ENCODE peak calls at places on chromosomes 7 and 10, in four cellular contexts. H is A549, I is HFF-Myc, U is thoracic aorta. L is an unnamed sample.

GRCh38 chr10:122348512-122348911 is 26.0 kb upstream of the PLEKHA1 start:
- DNase-seq in U (no peak), I (no peak), H (no peak), L (no peak)

GRCh38 chr10:5531558-5532230 is 6.9 kb downstream of the CALML3 start:
- DNase-seq in I (no peak), U (no peak), H (no peak), L (no peak)

GRCh38 chr10:43078986-43079273 is 2.1 kb downstream of the RET start:
- DNase-seq in U (no peak), I (no peak), H (peak; percentile 41), L (no peak)

GRCh38 chr10:70410608-70411007 is 6.7 kb downstream of the EIF4EBP2 start:
- DNase-seq in I (no peak), H (no peak), U (no peak), L (no peak)

GRCh38 chr10:97503413-97503812 is 4.7 kb downstream of the UBTD1 start:
- DNase-seq in H (no peak), U (no peak), I (no peak), L (no peak)

GRCh38 chr10:123620621-123621020 is 45.5 kb upstream of the GPR26 start:
- DNase-seq in U (no peak), H (no peak), I (no peak), L (no peak)

GRCh38 chr10:52248697-52249306 is 65.3 kb upstream of the DKK1 start:
- DNase-seq in U (no peak), H (no peak), I (no peak), L (no peak)

GRCh38 chr10:125021686-125022374 is 79.9 kb downstream of the ZRANB1 start:
- DNase-seq in U (no peak), H (no peak), I (no peak), L (no peak)

GRCh38 chr7:100791881-100792666 is 35.2 kb downstream of the EPHB4 start:
- DNase-seq in U (no peak), I (no peak), H (no peak), L (no peak)

GRCh38 chr10:128087884-128088695 is 38.1 kb downstream of the MKI67 start:
- DNase-seq in U (no peak), H (peak; percentile 24), I (no peak), L (no peak)

GRCh38 chr7:71752171-71752935 is 620.4 kb downstream of the GALNT17 start:
- DNase-seq in I (no peak), U (no peak), H (peak; percentile 12), L (no peak)

GRCh38 chr7:88485811-88486210 is 179.1 kb upstream of the STEAP4 start:
- DNase-seq in I (no peak), H (no peak), U (no peak), L (no peak)

GRCh38 chr7:155897758-155898386 is 85.6 kb upstream of the SHH start:
- DNase-seq in H (no peak), I (no peak), U (no peak), L (no peak)

GRCh38 chr7:2821161-2821841 is 22.8 kb downstream of the GNA12 start:
- DNase-seq in I (peak; percentile 59), H (peak; percentile 56), U (no peak), L (peak; percentile 62)

GRCh38 chr10:21499580-21499909 is 25.9 kb downstream of the SKIDA1 start:
- DNase-seq in U (no peak), H (no peak), I (no peak), L (no peak)

GRCh38 chr7:146090023-146090645 is 26.5 kb upstream of the CNTNAP2 start:
- DNase-seq in U (no peak), H (peak; percentile 48), I (no peak), L (no peak)

GRCh38 chr10:27709304-27709703 is 36.3 kb downstream of the MKX start:
- DNase-seq in I (no peak), H (no peak), U (no peak), L (no peak)

GRCh38 chr7:54967384-54967783 is 51.4 kb upstream of the EGFR start:
- DNase-seq in U (no peak), H (peak; percentile 86), I (no peak), L (no peak)

GRCh38 chr10:122188706-122189105 is 82.4 kb upstream of the BTBD16 start:
- DNase-seq in H (no peak), I (no peak), U (no peak), L (no peak)

GRCh38 chr7:157501576-157501975 is 164.8 kb downstream of the DNAJB6 start:
- DNase-seq in I (no peak), H (no peak), U (no peak), L (no peak)

GRCh38 chr7:1670894-1671875 is 1.1 kb downstream of the ELFN1 start:
- DNase-seq in U (no peak), H (no peak), I (no peak), L (no peak)

GRCh38 chr10:49275896-49276295 is 23.1 kb upstream of the C10orf71 start:
- DNase-seq in U (no peak), I (no peak), H (no peak), L (no peak)

GRCh38 chr10:16863766-16864165 is 46.5 kb upstream of the RSU1 start:
- DNase-seq in U (no peak), H (no peak), I (no peak), L (no peak)

GRCh38 chr7:129144095-129144833 is at the start of gene TSPAN33:
- DNase-seq in H (peak; percentile 67), U (no peak), I (no peak), L (peak; percentile 1)

GRCh38 chr7:56578612-56579011 is 462.4 kb upstream of the NUPR2 start:
- DNase-seq in I (no peak), U (no peak), H (no peak), L (no peak)

GRCh38 chr10:11527700-11528255 is 83.7 kb downstream of the USP6NL start:
- DNase-seq in U (no peak), H (no peak), I (no peak), L (no peak)

GRCh38 chr10:102988404-102989314 is 70.6 kb downstream of the CNNM2 start:
- DNase-seq in H (peak; percentile 86), I (no peak), U (no peak), L (no peak)

GRCh38 chr10:102982281-102982680 is 64.2 kb downstream of the CNNM2 start:
- DNase-seq in I (no peak), U (no peak), H (no peak), L (no peak)

GRCh38 chr10:102984086-102984485 is 66.0 kb downstream of the CNNM2 start:
- DNase-seq in U (no peak), H (no peak), I (no peak), L (no peak)

GRCh38 chr10:102985811-102986210 is 67.7 kb downstream of the CNNM2 start:
- DNase-seq in I (no peak), U (no peak), H (no peak), L (no peak)
- TF ChIP-seq CTCF in I (no peak), U (no peak), H (no peak), L (no peak)

GRCh38 chr7:44095781-44096180 is 8.4 kb upstream of the AEBP1 start:
- DNase-seq in U (no peak), H (no peak), I (no peak), L (no peak)

GRCh38 chr7:44096326-44096881 is 7.7 kb upstream of the AEBP1 start:
- DNase-seq in I (no peak), H (no peak), U (no peak), L (no peak)

GRCh38 chr7:44094796-44095592 is 9.2 kb upstream of the AEBP1 start:
- DNase-seq in H (no peak), U (no peak), I (no peak), L (no peak)

GRCh38 chr7:44098092-44099068 is 5.8 kb upstream of the AEBP1 start:
- DNase-seq in H (no peak), U (no peak), I (no peak), L (no peak)

GRCh38 chr7:44097064-44097932 is 6.8 kb upstream of the AEBP1 start:
- DNase-seq in I (no peak), H (no peak), U (no peak), L (no peak)
- H3K4me3 ChIP-seq in I (no peak overlapping the region), H (no peak overlapping the region), U (no peak overlapping the region), L (no peak overlapping the region)

GRCh38 chr10:114489521-114490310 is 85.4 kb upstream of the AFAP1L2 start:
- DNase-seq in H (peak; percentile 6), I (no peak), U (no peak), L (no peak)

GRCh38 chr10:114483575-114483974 is 79.3 kb upstream of the AFAP1L2 start:
- DNase-seq in I (no peak), U (no peak), H (no peak), L (no peak)

GRCh38 chr10:114487815-114488536 is 83.7 kb upstream of the AFAP1L2 start:
- DNase-seq in H (no peak), U (no peak), I (peak; percentile 33), L (no peak)

GRCh38 chr10:114485695-114486400 is 81.5 kb upstream of the AFAP1L2 start:
- DNase-seq in H (no peak), I (no peak), U (no peak), L (no peak)

DNA sequence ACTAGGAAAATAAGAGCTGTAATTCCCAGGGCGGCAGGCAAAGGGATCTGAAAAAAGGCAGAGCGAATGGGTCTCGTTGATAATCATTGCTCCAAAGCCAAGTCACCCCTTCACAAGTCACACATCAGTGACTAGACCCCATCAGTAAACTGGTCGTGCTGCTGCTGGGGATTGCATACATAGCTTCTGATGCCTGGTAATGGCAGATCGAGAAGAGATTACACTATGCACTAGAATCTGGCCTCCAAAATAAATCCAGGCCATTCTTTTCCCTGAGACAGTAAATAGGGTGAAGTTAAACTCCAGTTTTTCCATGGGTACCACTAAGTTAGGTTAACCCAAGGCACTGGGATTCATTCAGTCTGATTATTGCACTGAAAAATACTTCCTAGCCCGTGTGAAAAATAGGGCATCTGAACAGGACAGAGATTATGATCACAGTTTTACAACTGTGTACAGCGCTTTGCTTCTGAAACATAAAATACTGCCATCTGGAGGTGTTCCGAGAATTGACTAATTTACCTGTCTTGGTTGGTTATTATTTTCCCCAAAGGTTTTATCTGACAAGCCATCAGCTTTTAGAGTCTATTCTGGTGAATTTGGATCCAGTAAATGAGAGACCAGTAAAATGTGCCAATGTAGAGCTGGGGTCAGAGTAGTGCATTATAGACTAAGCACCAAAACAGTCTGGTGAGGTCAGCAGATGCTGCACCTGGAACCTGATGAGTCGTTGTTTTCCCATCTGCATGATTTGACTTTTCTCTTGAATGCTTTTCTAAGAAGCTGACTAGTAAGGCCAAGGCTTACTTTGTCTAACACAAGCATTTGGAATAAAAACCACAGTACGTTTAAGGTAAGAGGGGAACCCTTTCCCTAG is 82.9 kb upstream of the AFAP1L2 start:
- DNase-seq in U (no peak), I (peak; percentile 27), H (peak; percentile 14), L (no peak)
- TF ChIP-seq CTCF in U (no peak), I (no peak), H (peak; percentile 33), L (no peak)

GRCh38 chr7:30200591-30200990 is 65.8 kb downstream of the MTURN start:
- DNase-seq in I (no peak), U (no peak), H (no peak), L (no peak)

GRCh38 chr7:30199271-30199670 is 64.5 kb downstream of the MTURN start:
- DNase-seq in I (no peak), U (no peak), H (no peak), L (no peak)

GRCh38 chr7:30197438-30197837 is 62.7 kb downstream of the MTURN start:
- DNase-seq in I (no peak), H (no peak), U (no peak), L (no peak)

GRCh38 chr7:30193333-30193943 is 58.7 kb downstream of the MTURN start:
- DNase-seq in H (no peak), I (no peak), U (no peak), L (no peak)

DNA sequence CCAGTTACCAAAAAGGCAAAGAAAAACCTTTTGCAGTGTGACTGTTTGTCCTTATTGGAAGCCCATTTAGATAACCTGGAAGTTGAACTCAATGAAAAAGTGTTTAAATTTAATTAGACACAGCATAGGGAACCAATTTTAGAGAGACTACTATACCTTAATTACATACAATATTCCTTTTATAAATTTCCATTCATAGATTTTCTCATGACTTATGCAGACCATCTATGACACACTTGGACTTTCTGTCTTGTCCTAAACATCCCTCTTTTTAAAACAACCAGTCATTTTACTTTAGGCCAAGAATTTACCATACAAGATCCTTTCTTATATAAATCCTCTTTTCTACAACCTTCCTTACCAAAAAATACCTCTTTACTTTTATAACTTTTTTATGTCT is 61.6 kb downstream of the MTURN start:
- DNase-seq in U (no peak), I (no peak), H (no peak), L (no peak)
- H3K4me3 ChIP-seq in U (no peak overlapping the region), I (no peak overlapping the region), H (no peak overlapping the region), L (no peak overlapping the region)